ENCODE peak calls at places on chromosomes 11 and 22, in ten cellular contexts. R is ovary, P is lung, N is GM23338, G is left ventricle myocardium inferior, D is HFF-Myc, J is fibroblast of lung, Y is uterus, H is foreskin fibroblast, Q is transverse colon. A is an unnamed sample.

GRCh38 chr11:44578279-44578678 is 12.8 kb downstream of the CD82 start:
- DNase-seq in G (no peak), Y (no peak), R (no peak), Q (no peak), J (no peak), D (no peak), H (no peak), P (no peak), N (no peak), A (no peak)

GRCh38 chr11:45899448-45900174 is 7.5 kb downstream of the FREY1 start:
- DNase-seq in H (peak; percentile 87), G (peak; percentile 81), R (peak; percentile 93), N (peak; percentile 97), Y (peak; percentile 93), Q (peak; percentile 75), D (peak; percentile 72), J (peak; percentile 92), P (peak; percentile 82), A (peak; percentile 39)

GRCh38 chr22:37485006-37485713 is 1.0 kb downstream of the MFNG start:
- DNase-seq in Y (no peak), G (no peak), N (no peak), R (no peak), H (no peak), P (no peak), D (no peak), Q (no peak), J (no peak), A (no peak)

GRCh38 chr22:44489817-44490216 is 8.2 kb downstream of the RTL6 start:
- DNase-seq in J (no peak), G (no peak), R (no peak), D (no peak), H (no peak), N (peak; percentile 5), Q (no peak), P (no peak), Y (no peak), A (no peak)

GRCh38 chr11:101129203-101129943 is at the start of gene PGR:
- DNase-seq in Q (peak; percentile 39), G (peak; percentile 61), R (peak; percentile 82), J (peak; percentile 12), H (no peak), N (peak; percentile 55), D (no peak), P (peak; percentile 49), Y (peak; percentile 86), A (no peak)

GRCh38 chr11:10295056-10295901 is 1.3 kb upstream of the SBF2 start:
- DNase-seq in D (no peak), R (no peak), Y (no peak), Q (no peak), G (no peak), J (no peak), H (no peak), N (no peak), P (no peak), A (no peak)

GRCh38 chr11:9264381-9265210 is 554 bp downstream of the DENND5A start:
- DNase-seq in Y (peak; percentile 73), P (peak; percentile 64), G (peak; percentile 51), R (peak; percentile 55), D (no peak), J (peak; percentile 90), N (peak; percentile 44), H (peak; percentile 81), Q (peak; percentile 43), A (peak; percentile 52)

GRCh38 chr22:44702479-44703219 is 645 bp downstream of the PRR5 start:
- DNase-seq in D (no peak), G (no peak), N (peak; percentile 78), H (no peak), R (peak; percentile 48), J (peak; percentile 41), P (no peak), Y (no peak), Q (no peak), A (no peak)

GRCh38 chr22:27719033-27719341 is 82.6 kb downstream of the MN1 start:
- DNase-seq in H (no peak), Y (no peak), D (no peak), J (no peak), P (no peak), N (no peak), G (no peak), Q (no peak), R (no peak), A (no peak)

GRCh38 chr11:3879967-3880542 is 24.6 kb downstream of the STIM1 start:
- DNase-seq in Q (no peak), J (no peak), R (no peak), P (no peak), H (no peak), G (no peak), Y (no peak), N (no peak), D (no peak), A (no peak)

GRCh38 chr11:87284306-87284705 is 246.6 kb downstream of the TMEM135 start:
- DNase-seq in J (no peak), H (no peak), R (no peak), P (no peak), D (no peak), G (no peak), Q (no peak), Y (no peak), N (no peak), A (no peak)

GRCh38 chr22:49087163-49087562 is 740.5 kb downstream of the BRD1 start:
- DNase-seq in R (no peak), D (no peak), J (no peak), P (no peak), G (no peak), Y (no peak), Q (no peak), N (no peak), H (no peak), A (no peak)

DNA sequence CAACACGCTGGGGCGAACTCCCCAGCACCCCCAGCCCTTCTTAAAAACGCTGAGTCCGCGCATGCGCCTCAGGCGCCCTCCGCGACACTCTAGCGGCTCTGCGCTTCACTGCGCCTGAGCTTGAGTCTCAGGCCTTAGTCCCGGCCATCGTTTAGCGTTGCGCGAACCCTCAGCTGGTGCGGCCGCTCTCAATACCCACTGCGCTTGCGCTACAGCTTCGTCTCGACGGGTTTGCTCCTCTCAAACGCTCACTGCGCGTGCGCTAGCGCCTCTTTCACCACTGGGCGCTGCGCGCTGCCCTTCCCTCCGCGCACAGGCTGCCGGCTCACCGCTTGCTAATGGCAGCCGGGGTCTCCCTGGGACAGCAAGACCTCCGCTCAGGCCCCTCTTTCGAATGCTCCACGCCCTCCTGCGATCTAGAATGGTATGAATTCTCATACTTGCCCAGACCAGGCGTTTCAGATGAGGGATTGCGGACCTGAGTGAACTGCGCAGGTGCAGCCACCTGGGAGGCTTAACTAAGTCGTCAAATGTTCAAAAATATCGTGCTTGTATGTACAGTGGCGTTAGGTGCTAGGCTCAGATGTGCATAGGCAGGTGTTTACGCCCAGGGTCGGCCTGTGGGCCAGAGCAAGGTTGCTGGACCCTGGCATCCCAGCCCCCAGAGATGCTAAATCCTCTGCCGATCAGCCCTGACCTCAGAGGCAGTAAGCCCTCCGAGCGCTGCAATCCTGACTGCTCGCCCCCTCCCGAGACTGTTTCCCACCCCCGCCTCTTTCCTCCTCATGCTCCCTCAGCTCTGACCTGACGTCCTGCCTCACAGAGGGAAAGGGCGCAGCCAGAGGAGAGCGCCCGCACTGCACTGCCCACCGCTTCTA is at the start of gene SLC2A11:
- DNase-seq in D (peak; percentile 91), J (peak; percentile 97), P (peak; percentile 96), R (peak; percentile 97), N (peak; percentile 98), H (peak; percentile 94), Y (peak; percentile 97), G (peak; percentile 97), Q (peak; percentile 97), A (peak; percentile 86)
- TF ChIP-seq CTCF in D (no peak), J (peak; percentile 40), P (peak; percentile 1), R (peak; percentile 45), N (peak; percentile 15), H (peak; percentile 4), Y (peak; percentile 31), G (peak; percentile 52), Q (peak; percentile 72), A (peak; percentile 27)

DNA sequence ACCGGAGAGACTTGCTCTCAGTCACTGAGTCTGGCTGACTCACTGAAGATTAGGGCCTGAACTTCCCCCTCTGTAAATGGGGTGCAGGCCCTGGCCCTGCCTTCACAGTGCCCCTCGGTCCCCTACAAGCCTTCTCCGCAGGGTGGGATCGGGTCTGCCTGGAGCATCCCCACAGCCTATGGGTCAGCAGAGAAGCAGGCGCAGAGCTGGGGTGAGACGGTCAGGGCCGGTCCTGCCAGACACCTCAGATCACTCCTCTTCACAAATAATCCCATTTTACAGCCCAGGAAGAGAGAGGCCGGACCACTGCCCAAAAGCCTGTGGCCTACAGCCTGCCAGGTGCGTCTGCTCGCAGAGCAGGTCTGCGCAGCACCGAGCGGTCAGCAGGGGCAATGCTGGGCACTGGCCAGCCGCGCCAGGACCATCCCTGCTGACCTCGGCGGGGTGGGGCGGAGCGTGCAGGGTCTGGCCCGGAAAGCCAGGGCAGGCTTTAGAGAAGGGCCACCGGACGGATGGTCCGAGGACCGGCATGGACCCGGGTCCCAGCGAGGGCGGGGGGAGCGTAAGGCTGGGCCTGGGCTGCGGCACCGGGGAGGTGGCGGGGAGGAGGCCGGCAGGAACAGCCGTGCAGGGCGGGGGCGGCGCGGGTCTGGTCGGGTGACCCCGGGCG is 518 bp upstream of the SEPTIN5 start:
- DNase-seq in G (peak; percentile 12), J (no peak), R (peak; percentile 46), H (no peak), Q (no peak), P (no peak), N (peak; percentile 60), D (no peak), Y (no peak), A (no peak)
- H3K4me3 ChIP-seq in G (peak overlapping the region; percentile 75), J (no peak overlapping the region), R (peak overlapping the region; percentile 57), H (peak overlapping the region; percentile 37), Q (peak overlapping the region; percentile 54), P (no peak overlapping the region), N (peak overlapping the region; percentile 55), D (peak overlapping the region; percentile 9), Y (peak overlapping the region; percentile 69), A (peak overlapping the region; percentile 38)

GRCh38 chr22:24270556-24271405 is at the start of gene SPECC1L:
- DNase-seq in N (peak; percentile 93), P (peak; percentile 93), J (peak; percentile 93), R (peak; percentile 96), Y (peak; percentile 93), H (peak; percentile 91), Q (peak; percentile 94), G (peak; percentile 94), D (no peak), A (no peak)
- TF ChIP-seq CTCF in N (no peak), P (peak; percentile 19), J (no peak), R (no peak), Y (no peak), H (no peak), Q (peak; percentile 33), G (peak; percentile 39), D (no peak), A (no peak)

DNA sequence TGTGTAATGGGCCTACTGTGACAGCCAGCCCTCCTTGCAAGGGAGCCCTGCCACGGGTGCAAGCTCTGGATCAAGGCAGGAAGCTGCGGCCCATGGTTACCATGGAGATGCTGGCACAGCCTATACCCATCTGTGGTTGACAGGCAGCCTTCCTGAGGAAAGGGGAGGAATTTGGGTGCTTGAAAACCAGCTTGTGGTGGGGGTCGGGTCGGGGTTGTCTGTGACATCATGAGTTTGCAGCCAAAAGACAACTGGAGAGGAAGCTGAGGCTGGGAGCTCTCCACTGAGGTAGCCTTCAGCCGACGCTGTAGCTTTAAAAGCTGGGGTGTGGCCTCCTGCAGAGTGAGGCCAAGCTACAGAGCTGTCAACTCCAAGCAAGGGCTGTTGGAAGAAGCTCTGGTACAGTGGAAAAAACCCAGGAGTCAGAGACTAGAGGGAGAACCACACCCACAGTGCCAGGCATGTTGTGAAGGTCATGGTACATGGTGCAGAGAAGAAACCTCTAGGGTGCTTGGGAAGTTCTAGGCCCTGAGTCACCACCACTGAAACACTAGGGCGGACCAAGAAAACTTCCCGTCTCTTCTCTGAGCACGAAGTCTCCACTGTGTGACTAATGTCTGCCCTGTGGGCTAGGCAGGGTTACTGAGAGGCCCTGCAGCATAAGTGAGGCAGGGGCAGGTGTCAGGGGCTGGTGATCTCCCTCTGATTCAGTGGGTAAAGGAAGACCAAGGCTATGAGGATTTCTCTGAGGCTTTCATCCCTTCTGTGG is 10.8 kb upstream of the LDHA start:
- DNase-seq in N (peak; percentile 32), D (peak; percentile 99), J (peak; percentile 98), Q (peak; percentile 83), P (peak; percentile 69), R (peak; percentile 40), G (peak; percentile 66), H (peak; percentile 99), Y (peak; percentile 82), A (peak; percentile 97)
- H3K4me3 ChIP-seq in N (no peak overlapping the region), D (peak overlapping the region; percentile 32), J (no peak overlapping the region), Q (no peak overlapping the region), P (no peak overlapping the region), R (no peak overlapping the region), G (peak overlapping the region; percentile 41), H (peak overlapping the region; percentile 7), Y (no peak overlapping the region), A (peak overlapping the region; percentile 17)

A was measured in AG09309.